ENCODE peak calls at places on chromosome 7, in four cellular contexts. J, Z, B and T are unnamed samples.

GRCh38 chr7:31633894-31634494 is 53.0 kb upstream of the PPP1R17 start:
- DNase-seq in J (peak; percentile 71), Z (peak; percentile 59), B (peak; percentile 25), T (peak; percentile 28)

GRCh38 chr7:9029671-9030070 is 596.3 kb downstream of the NXPH1 start:
- DNase-seq in J (no peak), Z (no peak), B (no peak), T (no peak)

GRCh38 chr7:102077081-102077480 is 209.6 kb upstream of the SH2B2 start:
- DNase-seq in J (no peak), Z (peak; percentile 36), B (no peak), T (no peak)

GRCh38 chr7:107180378-107180777 is 11.6 kb downstream of the HBP1 start:
- DNase-seq in J (peak; percentile 91), Z (peak; percentile 92), B (no peak), T (no peak)

GRCh38 chr7:69893915-69894314 is 295.6 kb downstream of the AUTS2 start:
- DNase-seq in J (peak; percentile 42), Z (peak; percentile 35), B (no peak), T (no peak)

GRCh38 chr7:102431617-102432298 is 1.6 kb upstream of the ORAI2 start:
- DNase-seq in J (no peak), Z (no peak), B (no peak), T (peak; percentile 58)

GRCh38 chr7:87566311-87566710 is 34.4 kb downstream of the ABCB1 start:
- DNase-seq in J (no peak), Z (no peak), B (no peak), T (no peak)

GRCh38 chr7:822692-823276 is 9.5 kb upstream of the SUN1 start:
- DNase-seq in J (no peak), Z (no peak), B (peak; percentile 20), T (no peak)

GRCh38 chr7:132354527-132354926 is 221.7 kb downstream of the PLXNA4 start:
- DNase-seq in J (peak; percentile 21), Z (no peak), B (no peak), T (no peak)

GRCh38 chr7:105399043-105399725 is 10.5 kb upstream of the SRPK2 start:
- DNase-seq in J (peak; percentile 54), Z (peak; percentile 71), B (no peak), T (no peak)

GRCh38 chr7:147981072-147981813 is 609.3 kb upstream of the C7orf33 start:
- DNase-seq in J (no peak), Z (no peak), B (no peak), T (no peak)

GRCh38 chr7:129989466-129989865 is 36.7 kb upstream of the UBE2H start:
- DNase-seq in J (peak; percentile 10), Z (no peak), B (no peak), T (no peak)

GRCh38 chr7:136386876-136387275 is 409.7 kb upstream of the MTPN start:
- DNase-seq in J (no peak), Z (no peak), B (no peak), T (no peak)

GRCh38 chr7:90622670-90623069 is 26.5 kb downstream of the CDK14 start:
- DNase-seq in J (no peak), Z (no peak), B (no peak), T (peak; percentile 56)
- H3K4me3 ChIP-seq in J (no peak overlapping the region), Z (no peak overlapping the region), B (no peak overlapping the region), T (peak overlapping the region; percentile 19)

GRCh38 chr7:122010116-122010515 is 133.9 kb downstream of the AASS start:
- DNase-seq in J (no peak), Z (no peak), B (no peak), T (no peak)

GRCh38 chr7:122013070-122013469 is 131.0 kb downstream of the AASS start:
- DNase-seq in J (no peak), Z (peak; percentile 5), B (no peak), T (no peak)

GRCh38 chr7:122018032-122018431 is 126.0 kb downstream of the AASS start:
- DNase-seq in J (no peak), Z (no peak), B (no peak), T (no peak)

GRCh38 chr7:122014697-122015096 is 129.4 kb downstream of the AASS start:
- DNase-seq in J (peak; percentile 7), Z (peak; percentile 25), B (no peak), T (no peak)
- TF ChIP-seq CTCF in J (no peak), Z (peak; percentile 25), B (no peak), T (peak; percentile 17)

DNA sequence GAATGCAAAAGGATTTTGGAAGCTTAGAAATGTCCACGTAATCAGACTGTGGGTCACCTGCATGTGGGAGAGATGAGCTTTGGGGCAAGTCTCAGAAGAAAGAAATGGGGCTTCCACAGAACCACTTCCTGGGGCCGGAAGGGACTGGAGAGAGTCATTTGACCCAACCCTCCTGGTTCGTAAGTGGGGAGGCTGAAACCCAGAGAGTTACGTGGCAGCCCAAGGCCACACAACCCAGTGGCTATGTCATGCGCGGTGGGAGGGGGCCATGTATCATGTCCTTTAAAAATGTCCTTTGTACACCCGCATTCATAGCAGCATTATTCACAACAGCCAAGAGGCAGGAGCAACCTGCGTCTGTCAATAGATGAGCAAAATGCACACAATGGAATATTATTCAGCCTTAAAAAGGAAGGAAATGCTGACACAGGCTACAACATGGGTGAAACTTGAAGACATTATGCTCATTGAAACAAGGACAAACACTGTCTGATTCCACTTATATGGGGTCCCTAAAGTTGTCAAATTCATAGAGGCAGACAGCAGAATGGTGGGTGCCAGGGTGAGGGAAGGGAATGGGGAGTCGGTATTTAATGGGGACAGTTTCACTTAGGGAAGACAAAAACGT is 15.1 kb downstream of the CAMK2B start:
- DNase-seq in J (no peak), Z (no peak), B (no peak), T (no peak)
- H3K4me3 ChIP-seq in J (peak overlapping the region; percentile 5), Z (no peak overlapping the region), B (peak overlapping the region; percentile 50), T (no peak overlapping the region)

DNA sequence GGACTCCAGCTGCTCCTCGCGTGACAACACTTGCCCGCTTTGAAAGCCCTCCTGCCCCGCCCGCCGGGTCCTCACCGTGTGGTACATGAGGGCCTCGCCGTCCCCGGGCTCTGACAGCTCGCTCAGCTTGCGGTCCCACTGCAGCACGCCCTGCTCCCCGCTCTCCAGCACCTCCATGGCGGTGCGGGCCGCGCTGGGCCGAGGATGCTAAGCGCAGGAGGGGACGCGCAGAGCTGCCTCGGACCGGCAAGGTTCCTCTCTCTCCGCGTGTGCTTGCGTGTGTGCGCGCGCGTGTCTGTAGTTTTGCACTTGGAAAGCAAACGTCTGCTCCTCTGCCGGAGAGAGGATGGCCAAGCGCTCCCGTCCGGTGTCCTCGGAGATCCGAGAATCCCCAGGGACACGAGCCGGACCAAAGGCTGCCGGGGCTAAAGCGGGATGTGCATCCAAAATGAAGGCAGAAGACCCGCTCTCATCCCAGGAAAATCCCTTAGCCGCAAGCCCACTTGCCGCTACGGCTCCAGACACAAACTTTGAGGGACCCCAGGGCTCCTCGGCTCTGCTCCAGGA is at the start of gene CREB3L2:
- DNase-seq in J (peak; percentile 65), Z (peak; percentile 74), B (peak; percentile 77), T (no peak)
- TF ChIP-seq CTCF in J (no peak), Z (no peak), B (no peak), T (no peak)

GRCh38 chr7:112782498-112782897 is 7.7 kb downstream of the TMEM168 start:
- DNase-seq in J (no peak), Z (no peak), B (no peak), T (no peak)

GRCh38 chr7:112777406-112777805 is 12.8 kb downstream of the TMEM168 start:
- DNase-seq in J (no peak), Z (no peak), B (no peak), T (no peak)

GRCh38 chr7:112779667-112780066 is 10.5 kb downstream of the TMEM168 start:
- DNase-seq in J (no peak), Z (peak; percentile 13), B (no peak), T (no peak)

GRCh38 chr7:112781110-112781509 is 9.1 kb downstream of the TMEM168 start:
- DNase-seq in J (no peak), Z (no peak), B (no peak), T (no peak)

GRCh38 chr7:112781558-112781957 is 8.6 kb downstream of the TMEM168 start:
- DNase-seq in J (no peak), Z (no peak), B (no peak), T (no peak)
- H3K4me3 ChIP-seq in J (no peak overlapping the region), Z (no peak overlapping the region), B (no peak overlapping the region), T (no peak overlapping the region)